ENCODE peak calls at places on chromosomes 7 and 10, in ten cellular contexts. One of them, this sample, is unnamed.

GRCh38 chr7:26202019-26202985 is 757 bp downstream of the CBX3 start:
- DNase-seq in IMR-90: no peak
- DNase-seq in heart left ventricle: peak; percentile 80
- DNase-seq in spleen: peak; percentile 92
- DNase-seq in HCT116: no peak
- DNase-seq in breast epithelium: no peak
- DNase-seq in right lobe of liver: peak; percentile 72
- DNase-seq in tibial nerve: peak; percentile 22
- DNase-seq in H1: no peak
- DNase-seq in body of pancreas: peak; percentile 62
- DNase-seq in this sample: peak; percentile 52

GRCh38 chr7:112195717-112196116 is 10.5 kb downstream of the DOCK4 start:
- DNase-seq in IMR-90: no peak
- DNase-seq in heart left ventricle: no peak
- DNase-seq in spleen: no peak
- DNase-seq in HCT116: no peak
- DNase-seq in breast epithelium: no peak
- DNase-seq in right lobe of liver: no peak
- DNase-seq in tibial nerve: no peak
- DNase-seq in H1: no peak
- DNase-seq in body of pancreas: no peak
- DNase-seq in this sample: no peak

GRCh38 chr7:81267508-81267907 is 348.7 kb upstream of the SEMA3C start:
- DNase-seq in IMR-90: peak; percentile 43
- DNase-seq in heart left ventricle: no peak
- DNase-seq in spleen: no peak
- DNase-seq in HCT116: no peak
- DNase-seq in breast epithelium: no peak
- DNase-seq in right lobe of liver: no peak
- DNase-seq in tibial nerve: no peak
- DNase-seq in H1: no peak
- DNase-seq in body of pancreas: peak; percentile 14
- DNase-seq in this sample: no peak

GRCh38 chr10:27383595-27384542 is 120.2 kb upstream of the RAB18 start:
- DNase-seq in IMR-90: peak; percentile 6
- DNase-seq in heart left ventricle: no peak
- DNase-seq in spleen: no peak
- DNase-seq in HCT116: no peak
- DNase-seq in breast epithelium: no peak
- DNase-seq in right lobe of liver: no peak
- DNase-seq in tibial nerve: no peak
- DNase-seq in H1: no peak
- DNase-seq in body of pancreas: no peak
- DNase-seq in this sample: no peak

GRCh38 chr10:72243822-72244437 is 27.9 kb upstream of the ASCC1 start:
- DNase-seq in IMR-90: peak; percentile 90
- DNase-seq in heart left ventricle: no peak
- DNase-seq in spleen: peak; percentile 60
- DNase-seq in HCT116: no peak
- DNase-seq in breast epithelium: no peak
- DNase-seq in right lobe of liver: no peak
- DNase-seq in tibial nerve: peak; percentile 80
- DNase-seq in H1: no peak
- DNase-seq in body of pancreas: peak; percentile 28
- DNase-seq in this sample: peak; percentile 88

GRCh38 chr7:122166708-122167107 is 22.7 kb upstream of the AASS start:
- DNase-seq in IMR-90: peak; percentile 62
- DNase-seq in heart left ventricle: no peak
- DNase-seq in spleen: no peak
- DNase-seq in HCT116: no peak
- DNase-seq in breast epithelium: no peak
- DNase-seq in right lobe of liver: no peak
- DNase-seq in tibial nerve: no peak
- DNase-seq in H1: no peak
- DNase-seq in body of pancreas: no peak
- DNase-seq in this sample: no peak

GRCh38 chr10:103839867-103840746 is 15.3 kb downstream of the SH3PXD2A start:
- DNase-seq in IMR-90: no peak
- DNase-seq in heart left ventricle: peak; percentile 85
- DNase-seq in spleen: peak; percentile 77
- DNase-seq in HCT116: no peak
- DNase-seq in breast epithelium: no peak
- DNase-seq in right lobe of liver: no peak
- DNase-seq in tibial nerve: no peak
- DNase-seq in H1: peak; percentile 70
- DNase-seq in body of pancreas: peak; percentile 62
- DNase-seq in this sample: peak; percentile 92

GRCh38 chr10:106481598-106481997 is 682.9 kb downstream of the SORCS1 start:
- DNase-seq in IMR-90: no peak
- DNase-seq in heart left ventricle: no peak
- DNase-seq in spleen: no peak
- DNase-seq in HCT116: no peak
- DNase-seq in breast epithelium: no peak
- DNase-seq in right lobe of liver: no peak
- DNase-seq in tibial nerve: no peak
- DNase-seq in H1: no peak
- DNase-seq in body of pancreas: no peak
- DNase-seq in this sample: no peak

GRCh38 chr7:39686261-39686924 is 63.0 kb downstream of the RALA start:
- DNase-seq in IMR-90: peak; percentile 47
- DNase-seq in heart left ventricle: no peak
- DNase-seq in spleen: no peak
- DNase-seq in HCT116: no peak
- DNase-seq in breast epithelium: no peak
- DNase-seq in right lobe of liver: no peak
- DNase-seq in tibial nerve: no peak
- DNase-seq in H1: no peak
- DNase-seq in body of pancreas: no peak
- DNase-seq in this sample: no peak

DNA sequence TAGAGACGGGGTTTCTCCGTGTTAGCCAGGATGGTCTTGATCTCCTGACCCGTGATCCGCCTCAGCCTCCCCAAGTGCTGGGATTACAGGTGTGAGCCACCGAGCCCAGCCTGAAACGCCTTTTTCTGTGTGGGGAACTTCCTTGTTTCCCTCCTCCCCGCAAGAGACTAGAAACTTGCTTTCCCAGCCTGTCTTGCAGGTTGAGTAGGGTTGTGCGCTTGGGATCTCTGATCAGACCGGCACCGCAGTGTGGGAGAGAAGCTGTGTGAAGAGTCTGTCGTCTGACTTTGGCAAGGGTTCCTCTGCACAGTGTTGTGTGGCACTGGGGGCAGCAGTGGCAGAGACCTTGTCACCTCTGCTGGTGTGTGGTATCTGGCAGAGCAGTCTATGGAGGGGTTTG is 28.9 kb downstream of the RBM17 start:
- DNase-seq in IMR-90: no peak
- DNase-seq in heart left ventricle: no peak
- DNase-seq in spleen: no peak
- DNase-seq in HCT116: no peak
- DNase-seq in breast epithelium: no peak
- DNase-seq in right lobe of liver: no peak
- DNase-seq in tibial nerve: no peak
- DNase-seq in H1: no peak
- DNase-seq in body of pancreas: no peak
- DNase-seq in this sample: no peak
- TF ChIP-seq POLR2A in IMR-90: no peak
- TF ChIP-seq POLR2A in heart left ventricle: no peak
- TF ChIP-seq POLR2A in spleen: no peak
- TF ChIP-seq POLR2A in HCT116: no peak
- TF ChIP-seq POLR2A in breast epithelium: no peak
- TF ChIP-seq POLR2A in right lobe of liver: no peak
- TF ChIP-seq POLR2A in tibial nerve: no peak
- TF ChIP-seq POLR2A in H1: no peak
- TF ChIP-seq POLR2A in body of pancreas: no peak
- TF ChIP-seq POLR2A in this sample: no peak

DNA sequence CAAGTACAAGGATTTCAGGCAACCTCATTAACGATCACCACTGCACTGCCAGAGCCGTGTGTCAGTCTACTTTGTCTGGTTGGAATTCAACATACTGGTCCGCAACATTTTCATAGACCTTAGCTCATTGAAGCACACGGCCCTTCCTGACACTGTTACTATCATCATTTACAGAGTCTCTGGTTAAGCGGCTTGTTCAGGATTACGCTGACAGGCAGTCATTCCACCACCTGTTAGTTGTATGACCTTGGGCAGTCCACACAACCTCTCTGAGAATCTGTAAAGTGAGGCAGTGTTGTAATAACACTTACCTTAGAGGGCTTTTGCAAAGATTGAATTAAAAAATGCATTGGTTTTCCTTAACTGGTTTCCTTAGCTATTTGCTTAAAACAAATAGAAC is 112.6 kb downstream of the AOAH start:
- DNase-seq in IMR-90: no peak
- DNase-seq in heart left ventricle: no peak
- DNase-seq in spleen: no peak
- DNase-seq in HCT116: no peak
- DNase-seq in breast epithelium: no peak
- DNase-seq in right lobe of liver: no peak
- DNase-seq in tibial nerve: no peak
- DNase-seq in H1: no peak
- DNase-seq in body of pancreas: no peak
- DNase-seq in this sample: no peak
- H3K27me3 ChIP-seq in IMR-90: peaks cover 31% of the 10 kb centered on the region
- H3K27me3 ChIP-seq in heart left ventricle: no peaks in the 10 kb centered on the region
- H3K27me3 ChIP-seq in spleen: no peaks in the 10 kb centered on the region
- H3K27me3 ChIP-seq in HCT116: no peaks in the 10 kb centered on the region
- H3K27me3 ChIP-seq in breast epithelium: no peaks in the 10 kb centered on the region
- H3K27me3 ChIP-seq in right lobe of liver: no peaks in the 10 kb centered on the region
- H3K27me3 ChIP-seq in tibial nerve: no peaks in the 10 kb centered on the region
- H3K27me3 ChIP-seq in H1: no peaks in the 10 kb centered on the region
- H3K27me3 ChIP-seq in body of pancreas: no peaks in the 10 kb centered on the region
- H3K27me3 ChIP-seq in this sample: no peaks in the 10 kb centered on the region

DNA sequence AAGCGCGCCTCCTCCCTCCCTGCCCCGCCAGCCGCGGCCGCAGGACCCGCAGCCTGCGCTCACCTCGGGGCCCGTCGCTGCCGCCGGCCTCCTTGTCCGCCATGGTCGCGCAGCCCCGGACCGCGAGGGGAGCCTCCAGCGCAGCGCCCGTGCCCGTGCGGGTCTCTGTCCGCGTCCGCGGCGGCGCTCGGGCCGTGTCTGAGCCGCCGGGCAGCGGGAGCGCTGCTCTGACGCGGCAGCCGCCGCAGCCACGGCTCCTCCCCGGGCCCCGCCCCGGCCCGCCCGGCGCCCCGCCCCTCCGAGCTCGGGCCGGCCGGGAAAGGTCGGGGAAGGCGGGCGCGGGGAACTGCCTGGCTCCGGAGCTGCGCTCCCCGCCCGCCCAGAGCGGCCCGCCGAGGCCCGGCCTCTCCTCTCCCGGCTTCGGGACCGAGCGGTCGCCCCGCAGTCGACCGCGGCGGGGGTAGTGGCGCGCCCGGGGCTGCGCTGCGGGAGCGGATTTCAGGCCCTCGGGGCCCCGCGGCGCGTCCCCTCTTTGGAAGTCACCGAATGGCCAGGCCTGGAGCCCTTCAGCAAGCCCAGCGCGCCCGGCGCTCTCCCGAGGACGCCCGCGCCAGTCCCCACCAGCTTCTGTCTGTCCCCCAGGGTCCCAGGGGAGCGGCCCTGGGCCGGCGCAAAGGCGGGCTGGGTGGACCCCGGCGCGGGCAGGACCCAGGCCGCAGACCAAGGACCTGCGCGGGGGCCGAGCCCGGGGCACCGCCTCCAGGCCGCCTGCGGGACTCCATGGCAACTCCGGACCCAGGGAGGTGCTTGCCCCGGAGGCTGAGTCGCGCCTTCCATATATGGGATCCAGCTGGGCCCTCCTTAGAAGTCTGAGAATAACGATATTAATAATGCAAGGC is at the start of gene HSPA12A:
- DNase-seq in IMR-90: peak; percentile 89
- DNase-seq in heart left ventricle: peak; percentile 86
- DNase-seq in spleen: peak; percentile 87
- DNase-seq in HCT116: peak; percentile 50
- DNase-seq in breast epithelium: peak; percentile 64
- DNase-seq in right lobe of liver: peak; percentile 83
- DNase-seq in tibial nerve: peak; percentile 64
- DNase-seq in H1: peak; percentile 82
- DNase-seq in body of pancreas: peak; percentile 87
- DNase-seq in this sample: peak; percentile 78
- TF ChIP-seq POLR2A in IMR-90: peak; percentile 94
- TF ChIP-seq POLR2A in heart left ventricle: peak; percentile 92
- TF ChIP-seq POLR2A in spleen: no peak
- TF ChIP-seq POLR2A in HCT116: peak; percentile 81
- TF ChIP-seq POLR2A in breast epithelium: no peak
- TF ChIP-seq POLR2A in right lobe of liver: peak; percentile 79
- TF ChIP-seq POLR2A in tibial nerve: peak; percentile 98
- TF ChIP-seq POLR2A in H1: peak; percentile 29
- TF ChIP-seq POLR2A in body of pancreas: peak; percentile 43
- TF ChIP-seq POLR2A in this sample: peak; percentile 95

DNA sequence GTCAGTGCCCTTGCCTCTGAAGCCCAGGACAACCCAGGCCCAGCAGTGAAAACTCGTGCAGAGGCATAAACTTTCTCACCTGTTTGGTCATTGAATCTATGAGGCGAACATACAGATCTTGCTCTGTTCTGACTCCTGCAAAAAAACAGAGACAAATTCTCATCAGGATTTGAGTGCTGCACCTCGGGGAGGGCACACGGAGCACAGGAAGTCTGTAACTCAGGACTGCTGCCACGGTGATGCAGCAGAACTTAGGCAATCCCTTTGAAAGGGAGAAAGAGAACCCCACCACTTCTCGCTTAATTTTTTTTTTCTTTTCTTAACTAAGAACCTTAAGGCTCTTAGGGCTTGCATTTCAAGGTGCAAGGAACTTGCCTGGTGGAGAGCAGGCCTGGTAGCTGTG is 2.0 kb downstream of the EBF3 start:
- DNase-seq in IMR-90: no peak
- DNase-seq in heart left ventricle: no peak
- DNase-seq in spleen: peak; percentile 19
- DNase-seq in HCT116: no peak
- DNase-seq in breast epithelium: no peak
- DNase-seq in right lobe of liver: no peak
- DNase-seq in tibial nerve: no peak
- DNase-seq in H1: peak; percentile 46
- DNase-seq in body of pancreas: no peak
- DNase-seq in this sample: no peak
- H3K27me3 ChIP-seq in IMR-90: peaks cover 64% of the 10 kb centered on the region
- H3K27me3 ChIP-seq in heart left ventricle: peaks cover 16% of the 10 kb centered on the region
- H3K27me3 ChIP-seq in spleen: peaks cover 91% of the 10 kb centered on the region
- H3K27me3 ChIP-seq in HCT116: no peaks in the 10 kb centered on the region
- H3K27me3 ChIP-seq in breast epithelium: peaks cover 18% of the 10 kb centered on the region
- H3K27me3 ChIP-seq in right lobe of liver: peaks cover 41% of the 10 kb centered on the region
- H3K27me3 ChIP-seq in tibial nerve: peaks cover 82% of the 10 kb centered on the region
- H3K27me3 ChIP-seq in H1: peaks cover 83% of the 10 kb centered on the region
- H3K27me3 ChIP-seq in body of pancreas: no peaks in the 10 kb centered on the region
- H3K27me3 ChIP-seq in this sample: peaks cover 60% of the 10 kb centered on the region